ENCODE peak calls at places on chromosomes 4 and X, in four cellular contexts. J, T, R and L are unnamed samples.
A peak's percentile ranks its signal among the peaks of the same experiment; 100 is the strongest.

GRCh38 chr4:7719354-7720174 is 220.1 kb downstream of the AFAP1 start:
- DNase-seq in J (no peak), R (no peak), T (no peak), L (no peak)

GRCh38 chr4:174681723-174682300 is 147.2 kb downstream of the GLRA3 start:
- DNase-seq in J (no peak), R (no peak), T (no peak), L (no peak)

GRCh38 chr4:138175337-138175794 is 66.8 kb downstream of the SLC7A11 start:
- DNase-seq in T (no peak), R (no peak), J (no peak), L (no peak)

GRCh38 chr4:95197353-95197752 is 351.4 kb downstream of the UNC5C start:
- DNase-seq in J (no peak), R (no peak), T (no peak), L (no peak)

GRCh38 chrX:7233632-7234406 is 85.9 kb upstream of the PUDP start:
- DNase-seq in J (no peak), T (no peak), R (no peak), L (no peak)

GRCh38 chr4:173181769-173182374 is 13.3 kb downstream of the GALNT7 start:
- DNase-seq in T (no peak), R (no peak), J (no peak), L (no peak)

GRCh38 chr4:24770111-24770584 is 25.2 kb upstream of the SOD3 start:
- DNase-seq in J (no peak), R (no peak), T (no peak), L (no peak)

GRCh38 chr4:97235516-97235915 is 907.8 kb downstream of the STPG2 start:
- DNase-seq in J (no peak), T (no peak), R (no peak), L (no peak)

GRCh38 chr4:8388471-8388870 is 52.1 kb downstream of the ACOX3 start:
- DNase-seq in R (no peak), T (no peak), J (no peak), L (peak; percentile 76)

GRCh38 chr4:74395633-74396032 is 30.7 kb downstream of the EREG start:
- DNase-seq in R (no peak), T (no peak), J (no peak), L (no peak)

GRCh38 chrX:15882704-15883539 is 28.3 kb upstream of the AP1S2 start:
- DNase-seq in T (no peak), R (no peak), J (no peak), L (no peak)

GRCh38 chrX:40130207-40130606 is 32.4 kb upstream of the BCOR start:
- DNase-seq in T (no peak), J (no peak), R (no peak), L (no peak)

GRCh38 chr4:108224628-108225053 is 55.9 kb upstream of the LEF1 start:
- DNase-seq in J (no peak), R (no peak), T (no peak), L (no peak)

GRCh38 chr4:19729873-19730735 is 521.6 kb upstream of the SLIT2 start:
- DNase-seq in J (no peak), T (no peak), R (no peak), L (no peak)

GRCh38 chrX:29231800-29232199 is 644.6 kb downstream of the IL1RAPL1 start:
- DNase-seq in R (no peak), T (no peak), J (no peak), L (no peak)

GRCh38 chrX:52341493-52341892 is 27.3 kb upstream of the XAGE2 start:
- DNase-seq in T (no peak), J (no peak), R (no peak), L (no peak)

GRCh38 chrX:35244796-35245508 is 302.4 kb downstream of the FAM47B start:
- DNase-seq in J (no peak), R (no peak), T (no peak), L (peak; percentile 39)

GRCh38 chr4:4260185-4260751 is 12.2 kb upstream of the TMEM128 start:
- DNase-seq in J (no peak), R (no peak), T (no peak), L (no peak)

GRCh38 chr4:12488672-12489071 is 995.5 kb downstream of the RAB28 start:
- DNase-seq in R (no peak), T (no peak), J (no peak), L (no peak)

GRCh38 chr4:71785957-71786356 is 2.1 kb upstream of the GC start:
- DNase-seq in T (no peak), R (no peak), J (no peak), L (no peak)

GRCh38 chr4:26074672-26075071 is 160.7 kb downstream of the SMIM20 start:
- DNase-seq in R (no peak), J (no peak), T (no peak), L (no peak)

GRCh38 chr4:105619193-105619931 is 66.9 kb downstream of the ARHGEF38 start:
- DNase-seq in R (peak; percentile 84), T (peak; percentile 67), J (peak; percentile 96), L (peak; percentile 53)

GRCh38 chr4:4574792-4575191 is 32.9 kb upstream of the STX18 start:
- DNase-seq in R (no peak), J (no peak), T (no peak), L (no peak)

GRCh38 chr4:148065069-148065468 is 333.2 kb downstream of the ARHGAP10 start:
- DNase-seq in J (no peak), T (no peak), R (no peak), L (no peak)

GRCh38 chr4:106690487-106690886 is 321.9 kb upstream of the GIMD1 start:
- DNase-seq in T (no peak), J (no peak), R (no peak), L (no peak)

GRCh38 chr4:152573861-152574260 is 38.0 kb upstream of the FBXW7 start:
- DNase-seq in T (no peak), J (no peak), R (no peak), L (no peak)

GRCh38 chrX:11733614-11734013 is 24.4 kb upstream of the MSL3 start:
- DNase-seq in J (no peak), R (no peak), T (no peak), L (no peak)

GRCh38 chr4:131632877-131633276 is 1516.2 kb upstream of the PCDH10 start:
- DNase-seq in J (no peak), R (no peak), T (no peak), L (no peak)

GRCh38 chr4:4784379-4784778 is 75.1 kb upstream of the MSX1 start:
- DNase-seq in T (no peak), R (no peak), J (no peak), L (no peak)

GRCh38 chr4:60562353-60562752 is 637.8 kb upstream of the ADGRL3 start:
- DNase-seq in R (no peak), T (no peak), J (no peak), L (no peak)

GRCh38 chr4:102825261-102826071 is 1.9 kb downstream of the UBE2D3 start:
- DNase-seq in R (no peak), J (no peak), T (no peak), L (peak; percentile 48)

GRCh38 chrX:21770631-21771321 is 12.9 kb upstream of the SMPX start:
- DNase-seq in R (no peak), J (no peak), T (no peak), L (no peak)

DNA sequence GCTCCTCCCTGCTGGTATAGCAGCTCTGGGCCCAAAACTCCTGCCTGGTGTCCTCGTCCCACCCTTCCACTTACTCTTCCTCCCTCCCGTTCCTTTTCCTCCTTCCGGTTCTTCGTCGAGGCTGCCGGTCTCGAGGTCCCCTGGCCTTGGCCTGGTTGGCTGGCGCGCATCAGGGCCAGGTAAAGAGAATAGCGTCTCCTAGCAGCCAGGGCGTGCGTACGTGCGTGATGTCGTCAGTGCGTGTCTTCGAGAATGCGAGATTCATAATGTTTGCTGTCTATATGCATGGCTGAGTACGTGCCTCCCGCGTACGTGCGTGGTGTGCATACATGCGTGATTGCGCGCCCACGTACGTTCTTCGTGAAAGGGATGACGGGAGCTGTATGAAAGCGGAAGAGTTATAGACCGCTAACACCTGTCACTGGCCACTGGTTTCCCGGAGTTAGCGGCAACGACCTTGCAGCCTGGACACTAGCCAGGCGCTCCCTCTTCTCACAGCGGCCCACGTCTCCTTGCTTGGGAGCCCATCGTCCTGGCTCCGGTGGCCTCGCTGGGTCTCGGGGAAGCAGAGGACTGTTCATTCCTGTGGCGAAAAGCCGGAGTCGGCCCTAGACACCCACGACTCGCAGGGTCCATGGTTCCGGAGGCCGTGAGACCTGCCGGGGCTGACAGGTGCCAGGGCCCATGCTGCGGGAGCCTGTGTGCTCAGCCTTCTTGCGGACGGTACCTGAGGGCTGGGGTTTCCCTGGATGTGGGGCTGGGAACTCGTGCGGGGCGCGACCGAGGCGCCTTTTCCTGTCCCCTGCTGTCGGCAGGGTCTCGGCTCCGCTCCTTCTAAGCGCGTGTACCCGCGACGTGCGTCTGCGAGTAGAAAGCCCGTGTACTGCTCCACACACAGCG is at the start of gene EOLA1:
- DNase-seq in R (peak; percentile 97), T (peak; percentile 93), J (peak; percentile 76), L (peak; percentile 79)
- TF ChIP-seq POLR2A in R (peak; percentile 28), T (peak; percentile 29), J (no peak), L (peak; percentile 21)

GRCh38 chr4:182273191-182273935 is 30.2 kb downstream of the TENM3 start:
- DNase-seq in J (no peak), T (no peak), R (no peak), L (no peak)
- TF ChIP-seq POLR2AphosphoS5 in J (no peak), T (no peak), R (no peak), L (no peak)

GRCh38 chrX:124342174-124342867 is 4.0 kb upstream of the SH2D1A start:
- DNase-seq in R (no peak), T (no peak), J (no peak), L (no peak)
- H3K4me1 ChIP-seq in R (no peaks in the 10 kb centered on the region), T (no peaks in the 10 kb centered on the region), J (no peaks in the 10 kb centered on the region), L (no peaks in the 10 kb centered on the region)

GRCh38 chr4:155805016-155805415 is 46.2 kb downstream of the GUCY1B1 start:
- DNase-seq in T (no peak), R (no peak), J (no peak), L (no peak)
- TF ChIP-seq POLR2A in T (no peak), R (no peak), J (no peak), L (no peak)

GRCh38 chr4:43903456-43903855 is 545.2 kb downstream of the KCTD8 start:
- DNase-seq in R (no peak), T (no peak), J (no peak), L (no peak)
- TF ChIP-seq POLR2AphosphoS5 in R (no peak), T (no peak), J (no peak), L (no peak)

GRCh38 chrX:154469114-154469513 is 10.0 kb downstream of the LAGE3 start:
- DNase-seq in R (no peak), J (no peak), T (no peak), L (no peak)

GRCh38 chrX:154469880-154470279 is 9.2 kb downstream of the LAGE3 start:
- DNase-seq in J (no peak), T (no peak), R (no peak), L (no peak)

GRCh38 chrX:154466907-154467306 is 8.8 kb downstream of the PLXNA3 start:
- DNase-seq in T (no peak), R (no peak), J (no peak), L (peak; percentile 61)

GRCh38 chrX:154467556-154467955 is 9.5 kb downstream of the PLXNA3 start:
- DNase-seq in J (no peak), T (no peak), R (no peak), L (no peak)

GRCh38 chrX:154468217-154468616 is 10.1 kb downstream of the PLXNA3 start:
- DNase-seq in R (no peak), T (no peak), J (no peak), L (no peak)
- H3K4me1 ChIP-seq in R (no peaks in the 10 kb centered on the region), T (no peaks in the 10 kb centered on the region), J (no peaks in the 10 kb centered on the region), L (no peaks in the 10 kb centered on the region)

DNA sequence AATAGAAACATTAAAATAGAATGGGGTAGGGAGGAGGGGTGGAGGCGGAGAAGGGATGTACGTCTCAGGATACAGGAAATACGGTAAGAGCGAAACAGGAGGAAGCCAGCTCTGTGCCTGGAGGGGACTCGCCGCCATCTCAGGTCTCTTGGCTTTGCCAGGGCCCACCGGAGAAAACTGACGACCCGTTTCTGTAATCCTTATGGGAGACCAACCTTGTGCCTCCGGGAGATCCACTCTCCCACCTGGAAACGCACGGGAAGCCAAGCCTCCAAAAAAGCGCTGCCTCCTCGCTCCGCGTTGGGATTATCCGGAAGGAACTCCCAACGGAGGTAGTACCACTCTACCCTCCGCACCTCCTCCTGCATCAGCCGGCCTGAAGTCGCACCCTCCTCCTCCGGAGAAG is at the start of gene NBDY:
- DNase-seq in T (no peak), R (no peak), J (peak; percentile 43), L (no peak)
- TF ChIP-seq POLR2A in T (no peak), R (no peak), J (no peak), L (no peak)